ENCODE peak calls at places on chromosomes 6 and 20, in eight cellular contexts. One of them, this sample, is unnamed.

GRCh38 chr6:89662659-89663223 is 24.2 kb upstream of the LYRM2 start:
- DNase-seq in T follicular helper cell: no peak
- DNase-seq in WERI-Rb-1: no peak
- DNase-seq in HEK293T: no peak
- DNase-seq in effector memory CD4-positive, alpha-beta T cell: no peak
- DNase-seq in activated CD4-positive, alpha-beta T cell treated with anti-CD3 and anti-CD28 coated beads, Interleukin-2, amount 50 U/mL, for 4 hours: no peak
- DNase-seq in LHCN-M2: no peak
- DNase-seq in AG10803: no peak
- DNase-seq in this sample: no peak

GRCh38 chr6:112979830-112980229 is 632.7 kb downstream of the RFPL4B start:
- DNase-seq in T follicular helper cell: no peak
- DNase-seq in WERI-Rb-1: no peak
- DNase-seq in HEK293T: peak; percentile 22
- DNase-seq in effector memory CD4-positive, alpha-beta T cell: no peak
- DNase-seq in activated CD4-positive, alpha-beta T cell treated with anti-CD3 and anti-CD28 coated beads, Interleukin-2, amount 50 U/mL, for 4 hours: no peak
- DNase-seq in LHCN-M2: peak; percentile 77
- DNase-seq in AG10803: peak; percentile 51
- DNase-seq in this sample: no peak

GRCh38 chr6:70686548-70687133 is 19.0 kb downstream of the SMAP1 start:
- DNase-seq in T follicular helper cell: no peak
- DNase-seq in WERI-Rb-1: no peak
- DNase-seq in HEK293T: no peak
- DNase-seq in effector memory CD4-positive, alpha-beta T cell: no peak
- DNase-seq in activated CD4-positive, alpha-beta T cell treated with anti-CD3 and anti-CD28 coated beads, Interleukin-2, amount 50 U/mL, for 4 hours: no peak
- DNase-seq in LHCN-M2: peak; percentile 43
- DNase-seq in AG10803: peak; percentile 49
- DNase-seq in this sample: no peak

GRCh38 chr6:28161410-28162079 is 19.9 kb downstream of the ZKSCAN8 start:
- DNase-seq in T follicular helper cell: peak; percentile 73
- DNase-seq in WERI-Rb-1: peak; percentile 97
- DNase-seq in HEK293T: peak; percentile 93
- DNase-seq in effector memory CD4-positive, alpha-beta T cell: peak; percentile 61
- DNase-seq in activated CD4-positive, alpha-beta T cell treated with anti-CD3 and anti-CD28 coated beads, Interleukin-2, amount 50 U/mL, for 4 hours: peak; percentile 68
- DNase-seq in LHCN-M2: peak; percentile 45
- DNase-seq in AG10803: peak; percentile 61
- DNase-seq in this sample: peak; percentile 7

GRCh38 chr20:35007891-35008290 is 52.2 kb downstream of the MYH7B start:
- DNase-seq in T follicular helper cell: no peak
- DNase-seq in WERI-Rb-1: no peak
- DNase-seq in HEK293T: no peak
- DNase-seq in effector memory CD4-positive, alpha-beta T cell: no peak
- DNase-seq in activated CD4-positive, alpha-beta T cell treated with anti-CD3 and anti-CD28 coated beads, Interleukin-2, amount 50 U/mL, for 4 hours: no peak
- DNase-seq in LHCN-M2: no peak
- DNase-seq in AG10803: no peak
- DNase-seq in this sample: no peak

GRCh38 chr6:6678185-6678671 is 89.7 kb downstream of the LY86 start:
- DNase-seq in T follicular helper cell: no peak
- DNase-seq in WERI-Rb-1: no peak
- DNase-seq in HEK293T: no peak
- DNase-seq in effector memory CD4-positive, alpha-beta T cell: no peak
- DNase-seq in activated CD4-positive, alpha-beta T cell treated with anti-CD3 and anti-CD28 coated beads, Interleukin-2, amount 50 U/mL, for 4 hours: no peak
- DNase-seq in LHCN-M2: peak; percentile 31
- DNase-seq in AG10803: peak; percentile 42
- DNase-seq in this sample: no peak

GRCh38 chr6:67698534-67698933 is 936.5 kb upstream of the ADGRB3 start:
- DNase-seq in T follicular helper cell: no peak
- DNase-seq in WERI-Rb-1: no peak
- DNase-seq in HEK293T: no peak
- DNase-seq in effector memory CD4-positive, alpha-beta T cell: no peak
- DNase-seq in activated CD4-positive, alpha-beta T cell treated with anti-CD3 and anti-CD28 coated beads, Interleukin-2, amount 50 U/mL, for 4 hours: no peak
- DNase-seq in LHCN-M2: peak; percentile 40
- DNase-seq in AG10803: no peak
- DNase-seq in this sample: no peak

GRCh38 chr20:63702751-63703470 is 4.9 kb downstream of the ARFRP1 start:
- DNase-seq in T follicular helper cell: no peak
- DNase-seq in WERI-Rb-1: no peak
- DNase-seq in HEK293T: peak; percentile 2
- DNase-seq in effector memory CD4-positive, alpha-beta T cell: no peak
- DNase-seq in activated CD4-positive, alpha-beta T cell treated with anti-CD3 and anti-CD28 coated beads, Interleukin-2, amount 50 U/mL, for 4 hours: no peak
- DNase-seq in LHCN-M2: no peak
- DNase-seq in AG10803: no peak
- DNase-seq in this sample: no peak

GRCh38 chr6:135180458-135181332 is at the start of gene MYB:
- DNase-seq in T follicular helper cell: peak; percentile 48
- DNase-seq in WERI-Rb-1: peak; percentile 81
- DNase-seq in HEK293T: peak; percentile 92
- DNase-seq in effector memory CD4-positive, alpha-beta T cell: peak; percentile 39
- DNase-seq in activated CD4-positive, alpha-beta T cell treated with anti-CD3 and anti-CD28 coated beads, Interleukin-2, amount 50 U/mL, for 4 hours: peak; percentile 59
- DNase-seq in LHCN-M2: peak; percentile 61
- DNase-seq in AG10803: peak; percentile 25
- DNase-seq in this sample: peak; percentile 85

GRCh38 chr6:2021713-2022125 is 223.7 kb downstream of the GMDS start:
- DNase-seq in T follicular helper cell: no peak
- DNase-seq in WERI-Rb-1: no peak
- DNase-seq in HEK293T: no peak
- DNase-seq in effector memory CD4-positive, alpha-beta T cell: no peak
- DNase-seq in activated CD4-positive, alpha-beta T cell treated with anti-CD3 and anti-CD28 coated beads, Interleukin-2, amount 50 U/mL, for 4 hours: no peak
- DNase-seq in LHCN-M2: peak; percentile 63
- DNase-seq in AG10803: peak; percentile 94
- DNase-seq in this sample: no peak

GRCh38 chr6:7108964-7109836 is 1.4 kb downstream of the RREB1 start:
- DNase-seq in T follicular helper cell: peak; percentile 14
- DNase-seq in WERI-Rb-1: peak; percentile 47
- DNase-seq in HEK293T: peak; percentile 51
- DNase-seq in effector memory CD4-positive, alpha-beta T cell: no peak
- DNase-seq in activated CD4-positive, alpha-beta T cell treated with anti-CD3 and anti-CD28 coated beads, Interleukin-2, amount 50 U/mL, for 4 hours: peak; percentile 20
- DNase-seq in LHCN-M2: peak; percentile 65
- DNase-seq in AG10803: peak; percentile 80
- DNase-seq in this sample: peak; percentile 56

GRCh38 chr6:134358320-134358719 is 40.4 kb upstream of the SGK1 start:
- DNase-seq in T follicular helper cell: no peak
- DNase-seq in WERI-Rb-1: no peak
- DNase-seq in HEK293T: no peak
- DNase-seq in effector memory CD4-positive, alpha-beta T cell: no peak
- DNase-seq in activated CD4-positive, alpha-beta T cell treated with anti-CD3 and anti-CD28 coated beads, Interleukin-2, amount 50 U/mL, for 4 hours: no peak
- DNase-seq in LHCN-M2: no peak
- DNase-seq in AG10803: peak; percentile 64
- DNase-seq in this sample: peak; percentile 21

GRCh38 chr6:14542670-14543366 is 425.2 kb downstream of the CD83 start:
- DNase-seq in T follicular helper cell: no peak
- DNase-seq in WERI-Rb-1: no peak
- DNase-seq in HEK293T: no peak
- DNase-seq in effector memory CD4-positive, alpha-beta T cell: no peak
- DNase-seq in activated CD4-positive, alpha-beta T cell treated with anti-CD3 and anti-CD28 coated beads, Interleukin-2, amount 50 U/mL, for 4 hours: peak; percentile 54
- DNase-seq in LHCN-M2: peak; percentile 68
- DNase-seq in AG10803: peak; percentile 54
- DNase-seq in this sample: no peak

GRCh38 chr6:112144145-112144926 is 56.9 kb downstream of the FAM229B start:
- DNase-seq in T follicular helper cell: no peak
- DNase-seq in WERI-Rb-1: peak; percentile 23
- DNase-seq in HEK293T: no peak
- DNase-seq in effector memory CD4-positive, alpha-beta T cell: no peak
- DNase-seq in activated CD4-positive, alpha-beta T cell treated with anti-CD3 and anti-CD28 coated beads, Interleukin-2, amount 50 U/mL, for 4 hours: no peak
- DNase-seq in LHCN-M2: no peak
- DNase-seq in AG10803: peak; percentile 62
- DNase-seq in this sample: no peak

GRCh38 chr20:17910828-17911294 is 57.7 kb downstream of the SNX5 start:
- DNase-seq in T follicular helper cell: no peak
- DNase-seq in WERI-Rb-1: no peak
- DNase-seq in HEK293T: no peak
- DNase-seq in effector memory CD4-positive, alpha-beta T cell: no peak
- DNase-seq in activated CD4-positive, alpha-beta T cell treated with anti-CD3 and anti-CD28 coated beads, Interleukin-2, amount 50 U/mL, for 4 hours: no peak
- DNase-seq in LHCN-M2: peak; percentile 71
- DNase-seq in AG10803: peak; percentile 94
- DNase-seq in this sample: no peak

GRCh38 chr20:37318046-37318445 is 27.9 kb upstream of the SRC start:
- DNase-seq in T follicular helper cell: no peak
- DNase-seq in WERI-Rb-1: no peak
- DNase-seq in HEK293T: no peak
- DNase-seq in effector memory CD4-positive, alpha-beta T cell: no peak
- DNase-seq in activated CD4-positive, alpha-beta T cell treated with anti-CD3 and anti-CD28 coated beads, Interleukin-2, amount 50 U/mL, for 4 hours: no peak
- DNase-seq in LHCN-M2: no peak
- DNase-seq in AG10803: no peak
- DNase-seq in this sample: no peak

GRCh38 chr6:161266866-161267265 is 7.0 kb downstream of the AGPAT4 start:
- DNase-seq in T follicular helper cell: no peak
- DNase-seq in WERI-Rb-1: no peak
- DNase-seq in HEK293T: no peak
- DNase-seq in effector memory CD4-positive, alpha-beta T cell: no peak
- DNase-seq in activated CD4-positive, alpha-beta T cell treated with anti-CD3 and anti-CD28 coated beads, Interleukin-2, amount 50 U/mL, for 4 hours: no peak
- DNase-seq in LHCN-M2: no peak
- DNase-seq in AG10803: no peak
- DNase-seq in this sample: no peak

GRCh38 chr6:43950731-43951062 is 176.6 kb downstream of the MRPL14 start:
- DNase-seq in T follicular helper cell: no peak
- DNase-seq in WERI-Rb-1: no peak
- DNase-seq in HEK293T: no peak
- DNase-seq in effector memory CD4-positive, alpha-beta T cell: no peak
- DNase-seq in activated CD4-positive, alpha-beta T cell treated with anti-CD3 and anti-CD28 coated beads, Interleukin-2, amount 50 U/mL, for 4 hours: no peak
- DNase-seq in LHCN-M2: no peak
- DNase-seq in AG10803: no peak
- DNase-seq in this sample: no peak

GRCh38 chr6:30882764-30883475 is 1.4 kb upstream of the DDR1 start:
- DNase-seq in T follicular helper cell: no peak
- DNase-seq in WERI-Rb-1: peak; percentile 91
- DNase-seq in HEK293T: no peak
- DNase-seq in effector memory CD4-positive, alpha-beta T cell: no peak
- DNase-seq in activated CD4-positive, alpha-beta T cell treated with anti-CD3 and anti-CD28 coated beads, Interleukin-2, amount 50 U/mL, for 4 hours: no peak
- DNase-seq in LHCN-M2: no peak
- DNase-seq in AG10803: no peak
- DNase-seq in this sample: no peak

GRCh38 chr6:8315154-8315553 is 120.2 kb downstream of the SLC35B3 start:
- DNase-seq in T follicular helper cell: no peak
- DNase-seq in WERI-Rb-1: no peak
- DNase-seq in HEK293T: no peak
- DNase-seq in effector memory CD4-positive, alpha-beta T cell: no peak
- DNase-seq in activated CD4-positive, alpha-beta T cell treated with anti-CD3 and anti-CD28 coated beads, Interleukin-2, amount 50 U/mL, for 4 hours: no peak
- DNase-seq in LHCN-M2: no peak
- DNase-seq in AG10803: no peak
- DNase-seq in this sample: no peak

GRCh38 chr6:142803027-142803426 is 141.9 kb downstream of the HIVEP2 start:
- DNase-seq in T follicular helper cell: no peak
- DNase-seq in WERI-Rb-1: no peak
- DNase-seq in HEK293T: no peak
- DNase-seq in effector memory CD4-positive, alpha-beta T cell: no peak
- DNase-seq in activated CD4-positive, alpha-beta T cell treated with anti-CD3 and anti-CD28 coated beads, Interleukin-2, amount 50 U/mL, for 4 hours: no peak
- DNase-seq in LHCN-M2: no peak
- DNase-seq in AG10803: peak; percentile 58
- DNase-seq in this sample: no peak